ENCODE peak calls at places on chromosome X, in seven cellular contexts. H, O, R, C, E, U and N are unnamed samples.

GRCh38 chrX:50799531-50799961 is 14.4 kb downstream of the SHROOM4 start:
- DNase-seq in H (peak; percentile 89), O (no peak), R (no peak), C (peak; percentile 40), E (no peak), U (no peak), N (no peak)

GRCh38 chrX:16479206-16479869 is 170.6 kb upstream of the S100G start:
- DNase-seq in H (peak; percentile 35), O (no peak), R (no peak), C (no peak), E (no peak), U (no peak), N (no peak)

GRCh38 chrX:31423575-31424284 is 351.9 kb upstream of the FTHL17 start:
- DNase-seq in H (peak; percentile 78), O (peak; percentile 36), R (no peak), C (no peak), E (no peak), U (peak; percentile 65), N (peak; percentile 1)

GRCh38 chrX:46573896-46574336 is 351 bp downstream of the CHST7 start:
- DNase-seq in H (peak; percentile 65), O (peak; percentile 50), R (no peak), C (peak; percentile 69), E (peak; percentile 61), U (peak; percentile 85), N (no peak)

GRCh38 chrX:12137982-12138365 is 299 bp upstream of the FRMPD4 start:
- DNase-seq in H (no peak), O (no peak), R (no peak), C (no peak), E (no peak), U (no peak), N (no peak)

GRCh38 chrX:30713061-30713525 is 59.9 kb downstream of the GK start:
- DNase-seq in H (peak; percentile 61), O (peak; percentile 66), R (peak; percentile 1), C (peak; percentile 58), E (peak; percentile 9), U (peak; percentile 79), N (peak; percentile 3)

GRCh38 chrX:34379891-34380290 is 247.8 kb upstream of the FAM47A start:
- DNase-seq in H (no peak), O (peak; percentile 13), R (no peak), C (no peak), E (no peak), U (no peak), N (no peak)

GRCh38 chrX:21678059-21678458 is 19.9 kb upstream of the KLHL34 start:
- DNase-seq in H (no peak), O (no peak), R (no peak), C (no peak), E (no peak), U (no peak), N (no peak)

GRCh38 chrX:140509468-140510305 is 4.8 kb upstream of the SOX3 start:
- DNase-seq in H (no peak), O (no peak), R (no peak), C (no peak), E (no peak), U (peak; percentile 64), N (no peak)

GRCh38 chrX:120305531-120306145 is 5.6 kb downstream of the TMEM255A start:
- DNase-seq in H (no peak), O (no peak), R (no peak), C (no peak), E (no peak), U (peak; percentile 53), N (no peak)

GRCh38 chrX:1464282-1465131 is 11.8 kb upstream of the ASMTL start:
- DNase-seq in H (no peak), O (no peak), R (no peak), C (no peak), E (no peak), U (no peak), N (no peak)

GRCh38 chrX:20265726-20266681 is 705 bp downstream of the RPS6KA3 start:
- DNase-seq in H (peak; percentile 22), O (no peak), R (no peak), C (peak; percentile 52), E (peak; percentile 14), U (peak; percentile 61), N (peak; percentile 1)

GRCh38 chrX:41275661-41276609 is 58.0 kb upstream of the DDX3X start:
- DNase-seq in H (peak; percentile 63), O (peak; percentile 57), R (peak; percentile 34), C (peak; percentile 80), E (peak; percentile 32), U (peak; percentile 89), N (peak; percentile 42)

GRCh38 chrX:140190441-140191108 is 225.3 kb upstream of the CXorf66 start:
- DNase-seq in H (no peak), O (no peak), R (no peak), C (no peak), E (no peak), U (no peak), N (no peak)

GRCh38 chrX:22110729-22111494 is 78.8 kb downstream of the PHEX start:
- DNase-seq in H (no peak), O (no peak), R (no peak), C (no peak), E (no peak), U (no peak), N (no peak)

GRCh38 chrX:140766024-140766611 is 56.6 kb downstream of the LINC00632 start:
- DNase-seq in H (peak; percentile 72), O (peak; percentile 69), R (no peak), C (peak; percentile 58), E (peak; percentile 31), U (peak; percentile 84), N (peak; percentile 24)

GRCh38 chrX:102957751-102958150 is 20.7 kb downstream of the RAB40AL start:
- DNase-seq in H (peak; percentile 1), O (no peak), R (no peak), C (no peak), E (no peak), U (no peak), N (no peak)

GRCh38 chrX:49627030-49627777 is 28.4 kb downstream of the GAGE1 start:
- DNase-seq in H (no peak), O (peak; percentile 33), R (peak; percentile 1), C (peak; percentile 48), E (no peak), U (peak; percentile 77), N (no peak)

GRCh38 chrX:9378980-9379696 is 85.7 kb upstream of the TBL1X start:
- DNase-seq in H (peak; percentile 39), O (no peak), R (no peak), C (no peak), E (no peak), U (no peak), N (no peak)